ENCODE peak calls at places on chromosomes 6 and 20, in five cellular contexts. One of them, this sample, is unnamed.

GRCh38 chr6:32109114-32109764 is at the start of gene TNXB:
- DNase-seq in endothelial cell: no peak
- DNase-seq in NCI-H345: no peak
- DNase-seq in lower leg skin: peak
- DNase-seq in Calu3: no peak
- DNase-seq in this sample: no peak

GRCh38 chr6:117338567-117338966 is 73.2 kb downstream of the VGLL2 start:
- DNase-seq in lower leg skin: no peak
- DNase-seq in endothelial cell: no peak
- DNase-seq in NCI-H345: no peak
- DNase-seq in Calu3: no peak
- DNase-seq in this sample: no peak

GRCh38 chr6:105202486-105202885 is 22.7 kb upstream of the POPDC3 start:
- DNase-seq in Calu3: no peak
- DNase-seq in NCI-H345: no peak
- DNase-seq in lower leg skin: no peak
- DNase-seq in endothelial cell: no peak
- DNase-seq in this sample: no peak

GRCh38 chr6:13763740-13764381 is 50.5 kb downstream of the MCUR1 start:
- DNase-seq in lower leg skin: no peak
- DNase-seq in Calu3: no peak
- DNase-seq in endothelial cell: no peak
- DNase-seq in NCI-H345: no peak
- DNase-seq in this sample: no peak

GRCh38 chr20:53899351-53900167 is 170.8 kb downstream of the BCAS1 start:
- DNase-seq in endothelial cell: no peak
- DNase-seq in Calu3: peak
- DNase-seq in lower leg skin: peak
- DNase-seq in NCI-H345: peak
- DNase-seq in this sample: peak

GRCh38 chr6:16712250-16712930 is 48.9 kb downstream of the ATXN1 start:
- DNase-seq in lower leg skin: peak
- DNase-seq in endothelial cell: no peak
- DNase-seq in Calu3: no peak
- DNase-seq in NCI-H345: no peak
- DNase-seq in this sample: no peak

GRCh38 chr20:407953-408842 is at the start of gene RBCK1:
- DNase-seq in lower leg skin: peak
- DNase-seq in NCI-H345: peak
- DNase-seq in endothelial cell: peak
- DNase-seq in Calu3: peak
- DNase-seq in this sample: peak

GRCh38 chr6:125377621-125378020 is 75.9 kb upstream of the HDDC2 start:
- DNase-seq in Calu3: no peak
- DNase-seq in NCI-H345: no peak
- DNase-seq in lower leg skin: no peak
- DNase-seq in endothelial cell: no peak
- DNase-seq in this sample: no peak

GRCh38 chr20:64036346-64037198 is 590 bp downstream of the C20orf204 start:
- DNase-seq in endothelial cell: no peak
- DNase-seq in lower leg skin: no peak
- DNase-seq in Calu3: no peak
- DNase-seq in NCI-H345: no peak
- DNase-seq in this sample: no peak

GRCh38 chr6:123393333-123393732 is 243.4 kb downstream of the TRDN start:
- DNase-seq in NCI-H345: peak
- DNase-seq in lower leg skin: no peak
- DNase-seq in Calu3: no peak
- DNase-seq in endothelial cell: no peak
- DNase-seq in this sample: no peak

GRCh38 chr6:32609731-32610640 is 20.3 kb upstream of the HLA-DRB1 start:
- DNase-seq in endothelial cell: no peak
- DNase-seq in lower leg skin: no peak
- DNase-seq in Calu3: peak
- DNase-seq in NCI-H345: peak
- DNase-seq in this sample: no peak

GRCh38 chr20:58470336-58470978 is 44.7 kb downstream of the APCDD1L start:
- DNase-seq in endothelial cell: no peak
- DNase-seq in lower leg skin: no peak
- DNase-seq in Calu3: no peak
- DNase-seq in NCI-H345: no peak
- DNase-seq in this sample: no peak

GRCh38 chr6:12277401-12277800 is 12.8 kb upstream of the EDN1 start:
- DNase-seq in lower leg skin: no peak
- DNase-seq in NCI-H345: no peak
- DNase-seq in endothelial cell: no peak
- DNase-seq in Calu3: no peak
- DNase-seq in this sample: no peak

GRCh38 chr20:34705383-34706021 is 1.4 kb downstream of the TP53INP2 start:
- DNase-seq in endothelial cell: peak
- DNase-seq in Calu3: peak
- DNase-seq in NCI-H345: peak
- DNase-seq in lower leg skin: no peak
- DNase-seq in this sample: peak

GRCh38 chr6:160031442-160031841 is 62.6 kb downstream of the IGF2R start:
- DNase-seq in NCI-H345: no peak
- DNase-seq in endothelial cell: no peak
- DNase-seq in Calu3: no peak
- DNase-seq in lower leg skin: no peak
- DNase-seq in this sample: peak

GRCh38 chr6:14524319-14524718 is 406.7 kb downstream of the CD83 start:
- DNase-seq in lower leg skin: no peak
- DNase-seq in Calu3: no peak
- DNase-seq in endothelial cell: no peak
- DNase-seq in NCI-H345: no peak
- DNase-seq in this sample: peak

GRCh38 chr20:45911486-45912343 is at the start of gene PLTP:
- DNase-seq in NCI-H345: peak
- DNase-seq in Calu3: peak
- DNase-seq in endothelial cell: peak
- DNase-seq in lower leg skin: peak
- DNase-seq in this sample: peak

GRCh38 chr6:29981211-29981812 is 39.0 kb downstream of the HLA-A start:
- DNase-seq in lower leg skin: no peak
- DNase-seq in NCI-H345: no peak
- DNase-seq in Calu3: no peak
- DNase-seq in endothelial cell: no peak
- DNase-seq in this sample: no peak

GRCh38 chr6:87054143-87054833 is 40.6 kb downstream of the CGA start:
- DNase-seq in lower leg skin: no peak
- DNase-seq in endothelial cell: no peak
- DNase-seq in NCI-H345: no peak
- DNase-seq in Calu3: no peak
- DNase-seq in this sample: no peak

GRCh38 chr6:27825025-27825823 is 87.0 kb downstream of the OR2B2 start:
- DNase-seq in Calu3: no peak
- DNase-seq in endothelial cell: no peak
- DNase-seq in lower leg skin: no peak
- DNase-seq in NCI-H345: no peak
- DNase-seq in this sample: no peak

This sample was measured in lung.